ENCODE peak calls at places on chromosomes 11 and 22, in nine cellular contexts. P, M, D, C, O, X, G, N and W are unnamed samples.

GRCh38 chr22:19853879-19854777 is 546 bp downstream of the GNB1L start:
- DNase-seq in X (no peak), M (peak), C (no peak), N (no peak), P (no peak), O (peak), G (no peak), D (no peak), W (no peak)

GRCh38 chr11:4190519-4190918 is 95.9 kb downstream of the RRM1 start:
- DNase-seq in D (no peak), P (no peak), O (no peak), C (no peak), M (no peak), G (no peak), N (no peak), X (no peak), W (no peak)

GRCh38 chr22:40511604-40512003 is 124.9 kb downstream of the MRTFA start:
- DNase-seq in P (no peak), M (no peak), C (no peak), G (no peak), N (no peak), D (no peak), X (no peak), O (no peak), W (no peak)

GRCh38 chr11:620935-621814 is 3.6 kb downstream of the CDHR5 start:
- DNase-seq in N (no peak), X (no peak), M (no peak), P (no peak), O (no peak), C (no peak), G (no peak), D (no peak), W (no peak)

GRCh38 chr11:8031248-8032115 is 44.3 kb downstream of the EIF3F start:
- DNase-seq in P (no peak), D (no peak), C (no peak), G (no peak), X (no peak), M (no peak), N (no peak), O (no peak), W (no peak)

GRCh38 chr11:65646921-65647701 is 9.2 kb downstream of the SIPA1 start:
- DNase-seq in P (no peak), G (no peak), D (no peak), O (peak), C (no peak), X (peak), M (no peak), N (peak), W (no peak)

GRCh38 chr11:111623527-111624030 is 21.3 kb downstream of the SIK2 start:
- DNase-seq in G (no peak), C (no peak), N (no peak), D (no peak), O (no peak), P (no peak), M (no peak), X (no peak), W (no peak)

GRCh38 chr22:43090130-43090789 is 1.1 kb upstream of the TTLL1 start:
- DNase-seq in G (peak), X (peak), M (peak), C (peak), N (peak), D (no peak), O (peak), P (no peak), W (no peak)

GRCh38 chr11:73237471-73238290 is 19.6 kb downstream of the P2RY2 start:
- DNase-seq in O (no peak), C (no peak), X (no peak), G (no peak), M (no peak), D (no peak), P (no peak), N (peak), W (no peak)